ENCODE peak calls at places on chromosomes 2 and 18, in eight cellular contexts. T is endothelial cell of umbilical vein, M is HCT116, X is mammary epithelial cell, W is GM12878, F is K562, Y is HepG2, V is PC-3. K is an unnamed sample.

GRCh38 chr2:24820598-24821432 is 27.6 kb downstream of the CENPO start:
- DNase-seq in Y (no peak), W (no peak), F (no peak), M (no peak), T (no peak), X (no peak), V (no peak), K (no peak)

GRCh38 chr18:10560457-10561045 is 34.7 kb downstream of the NAPG start:
- DNase-seq in T (peak), V (peak), M (peak), W (peak), X (peak), Y (peak), F (peak), K (peak)

GRCh38 chr2:239165206-239165831 is 235.5 kb downstream of the HDAC4 start:
- DNase-seq in Y (no peak), T (no peak), X (no peak), W (no peak), V (no peak), F (no peak), M (no peak), K (no peak)

GRCh38 chr2:222751238-222751637 is 79.8 kb downstream of the MOGAT1 start:
- DNase-seq in V (no peak), Y (no peak), W (no peak), F (no peak), M (no peak), T (no peak), X (no peak), K (no peak)

GRCh38 chr2:157231476-157231875 is 26.0 kb upstream of the GALNT5 start:
- DNase-seq in W (no peak), X (no peak), Y (no peak), T (no peak), M (no peak), V (no peak), F (no peak), K (no peak)

GRCh38 chr18:39062426-39062825 is 1496.8 kb upstream of the CELF4 start:
- DNase-seq in W (no peak), M (no peak), Y (no peak), V (no peak), F (no peak), T (peak), X (peak), K (no peak)

GRCh38 chr2:119010336-119010735 is 68.3 kb downstream of the MARCO start:
- DNase-seq in X (no peak), Y (no peak), W (no peak), M (no peak), F (no peak), T (no peak), V (no peak), K (no peak)

GRCh38 chr18:54883816-54884604 is 55.7 kb downstream of the RAB27B start:
- DNase-seq in W (no peak), T (no peak), F (no peak), X (no peak), M (no peak), Y (no peak), V (no peak), K (no peak)

GRCh38 chr2:112783187-112783721 is 1.0 kb downstream of the IL1A start:
- DNase-seq in T (peak), V (no peak), X (no peak), M (no peak), W (no peak), Y (no peak), F (no peak), K (no peak)

GRCh38 chr2:142180820-142181533 is 50.2 kb upstream of the LRP1B start:
- DNase-seq in T (peak), F (no peak), X (peak), Y (peak), W (no peak), V (peak), M (peak), K (no peak)

GRCh38 chr2:28656937-28657615 is 94.6 kb upstream of the PPP1CB start:
- DNase-seq in M (peak), W (no peak), V (peak), Y (peak), T (no peak), X (peak), F (no peak), K (no peak)

GRCh38 chr2:10765461-10765860 is 44.0 kb downstream of the ATP6V1C2 start:
- DNase-seq in W (no peak), M (peak), Y (no peak), T (no peak), V (peak), X (no peak), F (no peak), K (no peak)

GRCh38 chr2:47751856-47752414 is 31.0 kb upstream of the MSH6 start:
- DNase-seq in T (no peak), X (peak), F (no peak), M (no peak), V (no peak), Y (peak), W (no peak), K (no peak)

GRCh38 chr2:64447317-64448060 is 6.5 kb upstream of the LGALSL start:
- DNase-seq in V (peak), M (no peak), W (no peak), T (no peak), X (peak), Y (no peak), F (no peak), K (no peak)

GRCh38 chr2:142853912-142854311 is 23.6 kb upstream of the KYNU start:
- DNase-seq in W (no peak), X (peak), M (no peak), Y (no peak), T (no peak), F (no peak), V (no peak), K (no peak)

GRCh38 chr2:148909114-148909513 is 34.1 kb downstream of the KIF5C start:
- DNase-seq in V (no peak), W (no peak), F (no peak), X (no peak), Y (no peak), T (no peak), M (no peak), K (no peak)

DNA sequence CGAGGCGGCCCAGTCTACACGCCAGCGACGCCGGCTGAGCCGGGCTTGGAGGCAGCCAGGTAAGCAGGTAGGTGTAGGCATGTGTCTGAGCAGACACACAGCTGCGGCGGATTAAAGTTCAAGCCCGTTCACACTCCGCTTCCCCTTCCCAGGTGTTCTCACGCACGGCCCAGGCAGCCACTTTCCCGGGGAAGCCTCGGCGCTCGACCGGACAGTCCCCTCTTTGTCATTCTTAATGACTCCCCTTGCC is 367 bp downstream of the TGFA start:
- DNase-seq in W (no peak), V (peak), X (peak), M (no peak), F (no peak), Y (peak), T (no peak), K (no peak)
- TF ChIP-seq EZH2 in W (peak), V (no peak), X (no peak), M (no peak), F (no peak), Y (no peak), T (peak), K (no peak)

DNA sequence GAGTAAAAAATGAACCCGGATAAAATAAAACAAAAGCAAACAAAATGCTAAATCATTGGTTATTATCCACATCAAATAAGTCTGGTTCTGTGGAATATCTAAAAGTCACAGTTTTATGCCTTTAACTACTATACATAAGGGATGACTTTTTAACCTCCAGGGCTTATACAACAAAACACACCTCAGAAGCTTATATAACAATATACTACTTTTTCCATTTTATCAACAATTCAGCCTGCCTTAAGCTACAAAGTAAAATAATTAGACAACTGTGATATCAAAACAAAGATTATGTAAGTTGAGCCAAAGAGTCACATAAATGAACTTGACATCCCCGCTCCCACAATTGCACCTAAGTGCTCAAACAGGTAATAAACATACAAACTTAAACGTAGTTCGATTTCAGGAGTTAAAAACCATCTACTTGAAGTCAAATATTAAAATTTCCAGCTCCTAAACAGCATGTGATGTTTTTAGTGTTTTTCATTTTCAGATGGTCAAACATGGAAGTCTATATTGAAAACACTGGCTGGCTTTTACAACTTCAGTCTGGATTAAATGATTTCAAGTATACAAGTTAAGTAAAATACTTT is 54.7 kb downstream of the ATIC start:
- DNase-seq in M (no peak), V (no peak), T (no peak), F (no peak), X (no peak), Y (no peak), W (no peak), K (no peak)
- H3K9ac ChIP-seq in M (no peak), V (no peak), T (no peak), F (no peak), X (no peak), Y (no peak), W (no peak), K (no peak)

GRCh38 chr18:46073474-46074331 is 1.6 kb upstream of the PSTPIP2 start:
- DNase-seq in V (peak), X (peak), W (no peak), Y (peak), F (peak), M (peak), T (peak), K (no peak)

GRCh38 chr18:46072959-46073358 is 899 bp upstream of the PSTPIP2 start:
- DNase-seq in F (no peak), M (no peak), T (no peak), Y (no peak), V (no peak), X (no peak), W (no peak), K (no peak)

GRCh38 chr18:46071615-46071893 is 506 bp downstream of the PSTPIP2 start:
- DNase-seq in F (no peak), V (no peak), W (no peak), M (no peak), X (no peak), Y (no peak), T (no peak), K (no peak)

GRCh38 chr18:46070683-46071614 is 1.1 kb downstream of the PSTPIP2 start:
- DNase-seq in W (no peak), M (no peak), F (no peak), Y (no peak), V (no peak), X (no peak), T (no peak), K (no peak)

GRCh38 chr18:46071894-46072867 is at the start of gene PSTPIP2:
- DNase-seq in F (peak), V (no peak), W (no peak), M (peak), Y (no peak), X (peak), T (peak), K (no peak)
- TF ChIP-seq EZH2 in F (no peak), V (no peak), W (no peak), M (no peak), Y (no peak), X (no peak), T (no peak), K (no peak)

GRCh38 chr2:98771264-98771663 is 40.3 kb upstream of the MGAT4A start:
- DNase-seq in W (no peak), V (no peak), M (no peak), T (no peak), Y (no peak), F (no peak), X (no peak), K (no peak)
- H3K9ac ChIP-seq in W (no peak), V (no peak), M (no peak), T (no peak), Y (no peak), F (no peak), X (no peak), K (no peak)

DNA sequence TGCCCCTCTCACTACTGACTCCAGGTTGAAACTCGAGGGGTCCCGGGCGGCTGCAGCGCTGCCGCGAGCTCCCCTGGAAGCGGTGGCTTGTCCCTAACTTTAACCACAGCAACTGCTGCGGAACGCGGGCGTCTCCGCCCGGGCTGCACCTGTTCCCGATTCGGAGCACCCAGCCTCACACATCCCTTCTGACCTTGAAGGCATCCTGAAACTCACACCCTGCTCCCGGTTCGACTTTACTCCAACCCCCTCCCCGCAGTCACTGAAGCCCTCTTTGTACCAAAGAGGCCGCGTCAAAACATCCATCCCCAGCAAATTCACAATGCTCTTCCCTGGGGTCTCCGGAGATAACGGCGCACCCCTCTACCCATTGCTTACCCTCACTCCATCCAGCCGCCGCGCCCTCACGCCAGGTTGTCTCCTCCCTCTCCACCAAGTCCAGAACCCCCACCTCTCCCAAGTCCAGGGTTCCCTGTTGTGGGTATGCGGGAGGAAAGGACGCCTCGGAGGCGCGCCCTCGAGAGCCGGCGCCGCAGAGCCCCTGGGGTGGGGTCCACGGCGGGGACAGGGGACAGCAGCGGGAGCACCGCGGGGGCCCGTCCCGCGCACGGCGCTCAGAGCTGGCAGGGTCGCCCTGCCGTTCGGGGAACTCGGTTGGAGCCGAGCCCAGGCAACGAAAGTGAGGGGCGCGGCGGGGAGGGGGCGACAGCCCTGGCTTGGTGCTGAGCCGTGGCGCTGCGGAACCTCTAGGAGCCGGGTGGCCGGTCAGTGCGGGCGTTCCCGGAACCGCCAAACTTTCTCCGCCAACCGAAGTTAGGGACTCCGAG is 938 bp downstream of the MYO5B start:
- DNase-seq in M (no peak), Y (no peak), T (no peak), F (no peak), X (no peak), W (no peak), V (peak), K (no peak)
- TF ChIP-seq EZH2 in M (no peak), Y (no peak), T (no peak), F (no peak), X (no peak), W (no peak), V (no peak), K (peak)

DNA sequence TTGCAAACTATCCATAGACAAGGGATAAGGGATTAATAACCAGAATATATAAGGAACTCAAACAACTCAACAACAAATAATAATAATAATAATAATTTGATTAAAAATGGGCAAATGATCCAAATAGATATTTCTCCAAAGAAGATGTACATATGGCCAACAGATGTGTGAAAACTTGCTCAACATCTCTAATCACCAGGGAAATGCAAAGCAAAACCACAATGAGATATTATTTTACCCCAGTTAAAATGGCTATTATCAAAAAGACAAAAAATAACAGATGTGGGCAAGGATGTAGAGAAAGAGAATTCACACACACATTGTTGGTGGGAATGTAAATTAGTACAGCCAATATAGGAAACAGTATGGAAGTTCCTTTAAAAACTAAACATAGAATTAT is 26.9 kb downstream of the DNAH7 start:
- DNase-seq in M (no peak), V (no peak), T (no peak), W (no peak), X (no peak), Y (no peak), F (no peak), K (no peak)
- H3K9ac ChIP-seq in M (no peak), V (no peak), T (no peak), W (no peak), X (no peak), Y (no peak), F (no peak), K (no peak)

DNA sequence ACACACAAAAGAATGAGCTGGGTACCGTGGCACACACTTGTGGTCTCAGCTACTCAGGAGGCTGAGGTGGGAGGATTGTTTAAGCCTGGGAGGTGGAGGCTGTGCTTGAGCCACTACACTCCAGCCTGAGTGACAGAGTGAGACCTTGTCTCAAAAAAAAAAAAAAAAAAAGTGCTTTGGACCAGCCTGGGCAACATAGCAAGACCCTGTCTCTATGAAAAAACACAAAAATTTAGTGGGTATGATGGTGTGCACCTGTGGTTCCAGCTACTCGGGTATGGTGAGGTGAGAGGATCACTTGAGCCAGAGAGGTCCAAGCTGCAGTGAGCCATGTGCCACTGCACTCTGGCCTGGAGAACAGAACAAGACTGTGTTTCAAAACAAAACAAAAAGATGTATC is 10.4 kb downstream of the ZNF512 start:
- DNase-seq in F (no peak), W (no peak), M (no peak), X (no peak), V (no peak), T (no peak), Y (no peak), K (no peak)
- TF ChIP-seq EZH2 in F (no peak), W (no peak), M (no peak), X (no peak), V (no peak), T (no peak), Y (no peak), K (no peak)

DNA sequence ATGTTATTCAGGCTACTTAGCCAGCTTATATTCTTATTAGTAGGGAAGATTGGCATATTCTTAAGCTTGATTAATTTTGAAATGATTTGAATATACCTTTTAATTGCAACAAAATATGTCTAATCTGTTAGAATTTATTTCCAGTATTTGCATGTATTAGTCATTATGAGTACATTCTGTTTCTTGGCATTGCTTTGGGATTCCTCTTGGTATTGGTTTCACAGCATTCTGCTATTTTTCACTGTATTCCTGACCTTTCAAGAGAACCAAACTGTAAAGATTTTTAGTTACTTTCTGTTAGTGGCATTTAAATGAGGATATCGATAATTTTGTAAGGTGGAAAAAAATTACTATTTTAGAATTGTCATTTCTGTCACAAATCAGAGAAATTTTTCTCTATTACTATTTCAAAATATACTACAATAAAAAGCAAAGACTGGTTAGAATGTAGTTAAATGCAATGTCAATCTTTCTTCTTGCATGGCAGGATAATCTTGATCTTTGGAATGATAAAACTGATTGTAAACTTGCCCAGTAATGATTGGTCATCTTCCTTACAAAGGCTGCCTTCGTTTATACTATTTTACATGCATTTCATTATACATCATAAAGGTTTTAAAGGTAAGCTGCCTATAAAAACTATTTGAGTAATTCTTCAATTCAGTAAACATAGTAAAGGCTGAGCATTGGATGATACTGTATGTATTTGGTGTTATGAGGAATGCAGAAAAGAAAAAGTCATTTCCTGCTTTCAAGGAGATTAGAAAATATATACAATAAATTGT is 86.1 kb downstream of the SLC4A10 start:
- DNase-seq in M (no peak), T (no peak), Y (no peak), W (no peak), V (peak), X (no peak), F (no peak), K (no peak)
- H3K9ac ChIP-seq in M (no peak), T (no peak), Y (no peak), W (no peak), V (peak), X (no peak), F (no peak), K (no peak)